ENCODE peak calls at places on chromosomes 16 and 17, in seven cellular contexts. One of them, this sample, is unnamed. For H3K4me1, the result is how much of the 10 kb centered on the place peaks cover.

GRCh38 chr17:61285483-61286320 is 113.9 kb upstream of the TBX2 start:
- DNase-seq in Peyer's patch: no peak
- DNase-seq in adrenal gland: no peak
- DNase-seq in ovary: no peak
- DNase-seq in sigmoid colon: no peak
- DNase-seq in breast epithelium: no peak
- DNase-seq in K562: no peak
- DNase-seq in this sample: no peak

GRCh38 chr17:58153046-58153445 is 4.9 kb downstream of the OR4D1 start:
- DNase-seq in Peyer's patch: peak
- DNase-seq in adrenal gland: no peak
- DNase-seq in ovary: no peak
- DNase-seq in sigmoid colon: no peak
- DNase-seq in breast epithelium: no peak
- DNase-seq in K562: no peak
- DNase-seq in this sample: no peak

GRCh38 chr16:4692460-4693295 is 684 bp upstream of the NUDT16L1 start:
- DNase-seq in Peyer's patch: no peak
- DNase-seq in adrenal gland: no peak
- DNase-seq in ovary: no peak
- DNase-seq in sigmoid colon: peak
- DNase-seq in breast epithelium: no peak
- DNase-seq in K562: no peak
- DNase-seq in this sample: no peak

GRCh38 chr16:81836279-81837054 is 57.4 kb downstream of the PLCG2 start:
- DNase-seq in Peyer's patch: peak
- DNase-seq in adrenal gland: no peak
- DNase-seq in ovary: no peak
- DNase-seq in sigmoid colon: peak
- DNase-seq in breast epithelium: no peak
- DNase-seq in K562: no peak
- DNase-seq in this sample: no peak

GRCh38 chr17:66952031-66952524 is 12.4 kb upstream of the CACNG4 start:
- DNase-seq in Peyer's patch: no peak
- DNase-seq in adrenal gland: peak
- DNase-seq in ovary: no peak
- DNase-seq in sigmoid colon: no peak
- DNase-seq in breast epithelium: peak
- DNase-seq in K562: peak
- DNase-seq in this sample: no peak

GRCh38 chr16:68265078-68265925 is 976 bp downstream of the SLC7A6 start:
- DNase-seq in Peyer's patch: peak
- DNase-seq in adrenal gland: peak
- DNase-seq in ovary: no peak
- DNase-seq in sigmoid colon: peak
- DNase-seq in breast epithelium: peak
- DNase-seq in K562: peak
- DNase-seq in this sample: peak

GRCh38 chr16:29699324-29700219 is 20.6 kb downstream of the QPRT start:
- DNase-seq in Peyer's patch: no peak
- DNase-seq in adrenal gland: no peak
- DNase-seq in ovary: no peak
- DNase-seq in sigmoid colon: no peak
- DNase-seq in breast epithelium: no peak
- DNase-seq in K562: peak
- DNase-seq in this sample: no peak

GRCh38 chr16:88116121-88116900 is 165.1 kb downstream of the BANP start:
- DNase-seq in Peyer's patch: no peak
- DNase-seq in adrenal gland: no peak
- DNase-seq in ovary: no peak
- DNase-seq in sigmoid colon: no peak
- DNase-seq in breast epithelium: no peak
- DNase-seq in K562: no peak
- DNase-seq in this sample: no peak

GRCh38 chr16:90012978-90013745 is 6.1 kb downstream of the DBNDD1 start:
- DNase-seq in Peyer's patch: peak
- DNase-seq in adrenal gland: no peak
- DNase-seq in ovary: no peak
- DNase-seq in sigmoid colon: no peak
- DNase-seq in breast epithelium: no peak
- DNase-seq in K562: no peak
- DNase-seq in this sample: no peak

GRCh38 chr17:61330174-61331150 is 69.2 kb upstream of the TBX2 start:
- DNase-seq in Peyer's patch: no peak
- DNase-seq in adrenal gland: no peak
- DNase-seq in ovary: no peak
- DNase-seq in sigmoid colon: peak
- DNase-seq in breast epithelium: no peak
- DNase-seq in K562: no peak
- DNase-seq in this sample: no peak

GRCh38 chr17:17772231-17772630 is 64.6 kb downstream of the SREBF1 start:
- DNase-seq in Peyer's patch: no peak
- DNase-seq in adrenal gland: no peak
- DNase-seq in ovary: no peak
- DNase-seq in sigmoid colon: no peak
- DNase-seq in breast epithelium: no peak
- DNase-seq in K562: no peak
- DNase-seq in this sample: no peak

GRCh38 chr16:88703486-88704309 is 2.5 kb downstream of the RNF166 start:
- DNase-seq in Peyer's patch: peak
- DNase-seq in adrenal gland: peak
- DNase-seq in ovary: no peak
- DNase-seq in sigmoid colon: no peak
- DNase-seq in breast epithelium: peak
- DNase-seq in K562: no peak
- DNase-seq in this sample: no peak

GRCh38 chr17:2054262-2054739 is 602 bp upstream of the HIC1 start:
- DNase-seq in Peyer's patch: no peak
- DNase-seq in adrenal gland: no peak
- DNase-seq in ovary: peak
- DNase-seq in sigmoid colon: peak
- DNase-seq in breast epithelium: no peak
- DNase-seq in K562: peak
- DNase-seq in this sample: peak

DNA sequence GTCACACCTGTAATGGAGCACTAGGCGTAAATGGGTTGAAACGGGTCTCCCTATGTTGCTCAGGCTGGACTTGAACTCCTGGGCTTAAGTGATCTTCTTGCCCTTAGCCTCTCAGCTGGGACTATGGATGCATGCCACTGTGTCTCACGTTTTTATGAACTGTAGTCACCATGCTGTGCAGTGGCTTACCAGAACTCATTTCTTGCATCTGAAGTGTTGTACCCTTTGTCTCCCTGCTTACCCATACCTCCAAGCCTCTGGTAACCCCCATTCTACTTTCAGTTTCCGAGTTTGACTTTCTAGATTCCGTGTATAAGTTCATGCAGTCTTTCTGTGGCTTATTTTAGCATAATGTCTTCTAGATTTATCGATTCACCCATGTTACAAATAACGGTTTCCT is 7.7 kb downstream of the PYCARD start:
- DNase-seq in Peyer's patch: no peak
- DNase-seq in adrenal gland: no peak
- DNase-seq in ovary: no peak
- DNase-seq in sigmoid colon: no peak
- DNase-seq in breast epithelium: no peak
- DNase-seq in K562: no peak
- DNase-seq in this sample: no peak
- TF ChIP-seq POLR2A in Peyer's patch: no peak
- TF ChIP-seq POLR2A in adrenal gland: no peak
- TF ChIP-seq POLR2A in ovary: no peak
- TF ChIP-seq POLR2A in sigmoid colon: no peak
- TF ChIP-seq POLR2A in breast epithelium: no peak
- TF ChIP-seq POLR2A in K562: peak
- TF ChIP-seq POLR2A in this sample: no peak

DNA sequence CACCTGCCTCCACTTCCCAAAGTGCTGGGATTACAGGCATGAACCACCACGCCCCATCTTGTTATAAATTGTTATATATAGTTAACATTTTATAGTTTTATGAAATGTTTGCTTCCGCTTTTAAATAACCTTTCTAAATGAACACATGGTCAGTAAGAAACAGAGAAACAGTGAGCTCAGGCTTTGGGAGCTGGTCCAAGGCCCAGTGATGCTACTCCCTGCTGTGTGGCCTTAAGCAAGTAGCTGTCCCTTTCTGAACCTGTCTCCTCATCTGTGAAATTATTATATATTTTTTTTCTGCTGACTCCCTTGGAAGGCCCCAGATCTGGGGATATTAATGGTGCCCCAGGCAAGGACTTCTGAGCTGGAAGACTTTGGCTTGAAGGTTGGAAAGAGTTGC is 19.0 kb downstream of the CPNE2 start:
- DNase-seq in Peyer's patch: no peak
- DNase-seq in adrenal gland: no peak
- DNase-seq in ovary: no peak
- DNase-seq in sigmoid colon: no peak
- DNase-seq in breast epithelium: no peak
- DNase-seq in K562: no peak
- DNase-seq in this sample: no peak
- H3K4me1 ChIP-seq in Peyer's patch: under half
- H3K4me1 ChIP-seq in adrenal gland: under half
- H3K4me1 ChIP-seq in ovary: under half
- H3K4me1 ChIP-seq in sigmoid colon: under half
- H3K4me1 ChIP-seq in breast epithelium: under half
- H3K4me1 ChIP-seq in K562: under half
- H3K4me1 ChIP-seq in this sample: under half

GRCh38 chr16:11561440-11561797 is 25.3 kb downstream of the LITAF start:
- DNase-seq in Peyer's patch: no peak
- DNase-seq in adrenal gland: no peak
- DNase-seq in ovary: no peak
- DNase-seq in sigmoid colon: no peak
- DNase-seq in breast epithelium: no peak
- DNase-seq in K562: no peak
- DNase-seq in this sample: no peak
- TF ChIP-seq POLR2A in Peyer's patch: no peak
- TF ChIP-seq POLR2A in adrenal gland: no peak
- TF ChIP-seq POLR2A in ovary: no peak
- TF ChIP-seq POLR2A in sigmoid colon: no peak
- TF ChIP-seq POLR2A in breast epithelium: no peak
- TF ChIP-seq POLR2A in K562: no peak
- TF ChIP-seq POLR2A in this sample: no peak

GRCh38 chr16:11627292-11627663 is 40.6 kb upstream of the LITAF start:
- DNase-seq in Peyer's patch: no peak
- DNase-seq in adrenal gland: no peak
- DNase-seq in ovary: no peak
- DNase-seq in sigmoid colon: no peak
- DNase-seq in breast epithelium: no peak
- DNase-seq in K562: no peak
- DNase-seq in this sample: no peak
- H3K4me1 ChIP-seq in Peyer's patch: under half
- H3K4me1 ChIP-seq in adrenal gland: under half
- H3K4me1 ChIP-seq in ovary: under half
- H3K4me1 ChIP-seq in sigmoid colon: under half
- H3K4me1 ChIP-seq in breast epithelium: under half
- H3K4me1 ChIP-seq in K562: under half
- H3K4me1 ChIP-seq in this sample: under half

DNA sequence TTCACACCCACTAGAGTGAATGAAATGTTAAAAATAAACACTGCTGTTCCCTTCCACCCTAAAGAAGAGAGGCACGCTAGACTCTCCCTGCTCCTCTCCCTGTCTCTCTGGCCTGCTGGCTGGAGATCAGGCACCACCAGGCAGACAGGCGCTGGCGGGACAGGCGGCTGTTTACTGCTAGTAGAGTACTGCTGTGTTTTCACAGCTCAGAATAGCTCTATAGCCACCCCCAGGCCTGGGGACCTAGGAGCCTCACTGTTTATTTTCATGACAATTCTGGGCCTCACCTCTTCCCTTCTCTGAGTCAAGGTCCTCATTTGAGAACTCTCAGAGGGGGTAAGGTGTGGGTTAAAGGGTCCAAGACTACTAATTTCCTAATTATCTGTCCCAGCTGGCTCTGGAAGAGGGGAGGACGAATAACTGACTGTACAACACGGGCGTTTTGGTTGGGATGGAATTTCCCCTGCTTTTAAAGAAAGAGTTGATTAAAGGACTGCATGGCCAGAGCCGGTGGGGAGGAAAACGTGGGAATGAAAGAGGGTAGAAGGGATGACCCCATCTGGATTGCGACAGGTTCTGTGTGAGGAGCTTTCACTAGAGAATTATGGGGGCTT is 9.0 kb upstream of the G6PC1 start:
- DNase-seq in Peyer's patch: no peak
- DNase-seq in adrenal gland: no peak
- DNase-seq in ovary: peak
- DNase-seq in sigmoid colon: peak
- DNase-seq in breast epithelium: no peak
- DNase-seq in K562: no peak
- DNase-seq in this sample: peak
- TF ChIP-seq POLR2A in Peyer's patch: no peak
- TF ChIP-seq POLR2A in adrenal gland: no peak
- TF ChIP-seq POLR2A in ovary: no peak
- TF ChIP-seq POLR2A in sigmoid colon: no peak
- TF ChIP-seq POLR2A in breast epithelium: no peak
- TF ChIP-seq POLR2A in K562: no peak
- TF ChIP-seq POLR2A in this sample: no peak

GRCh38 chr17:76544916-76545365 is 5.1 kb downstream of the PRCD start:
- DNase-seq in Peyer's patch: no peak
- DNase-seq in adrenal gland: no peak
- DNase-seq in ovary: no peak
- DNase-seq in sigmoid colon: no peak
- DNase-seq in breast epithelium: no peak
- DNase-seq in K562: no peak
- DNase-seq in this sample: no peak
- H3K4me1 ChIP-seq in Peyer's patch: half or more
- H3K4me1 ChIP-seq in adrenal gland: under half
- H3K4me1 ChIP-seq in ovary: under half
- H3K4me1 ChIP-seq in sigmoid colon: under half
- H3K4me1 ChIP-seq in breast epithelium: under half
- H3K4me1 ChIP-seq in K562: half or more
- H3K4me1 ChIP-seq in this sample: half or more

GRCh38 chr17:68456529-68457167 is 648 bp downstream of the WIPI1 start:
- DNase-seq in Peyer's patch: peak
- DNase-seq in adrenal gland: peak
- DNase-seq in ovary: peak
- DNase-seq in sigmoid colon: peak
- DNase-seq in breast epithelium: peak
- DNase-seq in K562: no peak
- DNase-seq in this sample: peak
- TF ChIP-seq POLR2A in Peyer's patch: no peak
- TF ChIP-seq POLR2A in adrenal gland: peak
- TF ChIP-seq POLR2A in ovary: peak
- TF ChIP-seq POLR2A in sigmoid colon: no peak
- TF ChIP-seq POLR2A in breast epithelium: no peak
- TF ChIP-seq POLR2A in K562: no peak
- TF ChIP-seq POLR2A in this sample: peak

DNA sequence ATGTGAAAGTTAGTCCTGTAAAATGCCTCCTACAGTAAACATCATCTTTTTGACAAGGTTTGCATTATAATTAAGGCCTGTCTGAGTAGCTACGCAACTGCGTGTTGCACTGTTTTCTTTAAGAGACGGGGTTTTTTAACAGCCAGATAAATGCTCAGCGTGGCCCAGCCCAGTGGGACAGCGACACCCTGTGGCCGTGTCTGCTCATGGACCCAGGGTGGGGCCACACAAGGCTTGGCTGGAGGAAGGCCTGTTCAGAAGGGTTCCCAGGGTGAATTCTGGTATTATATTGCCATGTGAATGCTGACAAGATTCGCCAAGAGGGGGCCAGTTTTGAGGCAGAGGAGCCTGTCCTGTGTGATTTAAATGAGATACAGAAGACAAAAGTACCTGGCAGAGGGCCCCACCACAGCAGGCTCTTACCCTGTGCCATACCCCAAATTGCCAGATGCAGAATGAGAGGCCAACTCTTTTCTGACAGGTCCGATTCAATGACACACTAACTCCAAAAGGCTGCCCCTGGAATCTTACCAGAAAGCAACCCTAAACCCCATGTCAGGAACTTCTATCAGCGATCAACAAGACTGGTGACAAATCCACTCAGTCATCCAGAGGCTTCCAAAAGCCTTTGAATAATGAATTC is 65.9 kb upstream of the IRX6 start:
- DNase-seq in Peyer's patch: no peak
- DNase-seq in adrenal gland: peak
- DNase-seq in ovary: no peak
- DNase-seq in sigmoid colon: no peak
- DNase-seq in breast epithelium: no peak
- DNase-seq in K562: peak
- DNase-seq in this sample: no peak
- H3K4me1 ChIP-seq in Peyer's patch: under half
- H3K4me1 ChIP-seq in adrenal gland: under half
- H3K4me1 ChIP-seq in ovary: under half
- H3K4me1 ChIP-seq in sigmoid colon: under half
- H3K4me1 ChIP-seq in breast epithelium: under half
- H3K4me1 ChIP-seq in K562: under half
- H3K4me1 ChIP-seq in this sample: under half

This sample was measured in esophagus muscularis mucosa.